ENCODE peak calls at places on chromosomes 4 and X, in four cellular contexts. W, J, A and R are unnamed samples.

GRCh38 chrX:100812216-100813158 is 7.7 kb upstream of the CSTF2 start:
- DNase-seq in W (no peak), J (no peak), A (no peak), R (no peak)

GRCh38 chr4:973431-974397 is at the start of gene DGKQ:
- DNase-seq in W (peak), J (peak), A (peak), R (peak)

GRCh38 chr4:66071911-66072310 is 401.6 kb upstream of the EPHA5 start:
- DNase-seq in W (no peak), J (no peak), A (no peak), R (no peak)

GRCh38 chr4:48801739-48802138 is 21.7 kb upstream of the FRYL start:
- DNase-seq in W (no peak), J (peak), A (no peak), R (no peak)

GRCh38 chr4:14529653-14530052 is 472.6 kb upstream of the CPEB2 start:
- DNase-seq in W (no peak), J (no peak), A (no peak), R (peak)

GRCh38 chrX:18707442-18708049 is at the start of gene PPEF1:
- DNase-seq in W (no peak), J (no peak), A (no peak), R (no peak)

GRCh38 chr4:183984561-183984960 is 79.5 kb downstream of the STOX2 start:
- DNase-seq in W (no peak), J (no peak), A (no peak), R (no peak)

GRCh38 chr4:125444166-125444565 is 129.4 kb downstream of the FAT4 start:
- DNase-seq in W (no peak), J (no peak), A (no peak), R (peak)

GRCh38 chr4:186887211-186887785 is 163.6 kb upstream of the FAT1 start:
- DNase-seq in W (no peak), J (no peak), A (no peak), R (no peak)

GRCh38 chrX:105458846-105459245 is 238.4 kb upstream of the TEX13A start:
- DNase-seq in W (no peak), J (no peak), A (no peak), R (no peak)

GRCh38 chr4:108592674-108592986 is 27.7 kb upstream of the RPL34 start:
- DNase-seq in W (no peak), J (no peak), A (no peak), R (no peak)

GRCh38 chrX:23732704-23733103 is 10.4 kb downstream of the ACOT9 start:
- DNase-seq in W (no peak), J (no peak), A (no peak), R (no peak)

GRCh38 chrX:147174596-147174995 is 360.1 kb upstream of the CXorf51A start:
- DNase-seq in W (no peak), J (no peak), A (no peak), R (no peak)

GRCh38 chr4:4443821-4444220 is 56.9 kb downstream of the NSG1 start:
- DNase-seq in W (no peak), J (no peak), A (no peak), R (peak)

GRCh38 chrX:7996414-7996813 is 69.2 kb upstream of the PNPLA4 start:
- DNase-seq in W (peak), J (peak), A (no peak), R (peak)

GRCh38 chr4:75831856-75832405 is 70.3 kb downstream of the PPEF2 start:
- DNase-seq in W (no peak), J (no peak), A (no peak), R (no peak)

GRCh38 chr4:129971419-129971818 is 875.5 kb downstream of the C4orf33 start:
- DNase-seq in W (no peak), J (no peak), A (no peak), R (no peak)

GRCh38 chr4:20181926-20182325 is 69.8 kb upstream of the SLIT2 start:
- DNase-seq in W (no peak), J (no peak), A (no peak), R (peak)

GRCh38 chr4:113435893-113436292 is 325.6 kb downstream of the CAMK2D start:
- DNase-seq in W (no peak), J (peak), A (no peak), R (peak)